ENCODE peak calls at places on chromosomes 11 and 22, in eight cellular contexts. One of them, this sample, is unnamed.

GRCh38 chr11:119701591-119702260 is 27.3 kb downstream of the NECTIN1 start:
- DNase-seq in GM04504: no peak
- DNase-seq in testis: no peak
- DNase-seq in AG09309: no peak
- DNase-seq in germinal center: no peak
- DNase-seq in left kidney: peak; percentile 68
- DNase-seq in cardiac septum: no peak
- DNase-seq in GM12865: no peak
- DNase-seq in this sample: no peak

GRCh38 chr22:31937328-31937727 is 7.0 kb upstream of the YWHAH start:
- DNase-seq in GM04504: no peak
- DNase-seq in testis: no peak
- DNase-seq in AG09309: no peak
- DNase-seq in germinal center: no peak
- DNase-seq in left kidney: no peak
- DNase-seq in cardiac septum: peak; percentile 38
- DNase-seq in GM12865: no peak
- DNase-seq in this sample: no peak

GRCh38 chr11:129728571-129728970 is 87.1 kb upstream of the TMEM45B start:
- DNase-seq in GM04504: no peak
- DNase-seq in testis: no peak
- DNase-seq in AG09309: no peak
- DNase-seq in germinal center: no peak
- DNase-seq in left kidney: peak; percentile 82
- DNase-seq in cardiac septum: no peak
- DNase-seq in GM12865: no peak
- DNase-seq in this sample: no peak

GRCh38 chr11:117180661-117181585 is 2.4 kb downstream of the SIDT2 start:
- DNase-seq in GM04504: peak; percentile 30
- DNase-seq in testis: peak; percentile 92
- DNase-seq in AG09309: peak; percentile 40
- DNase-seq in germinal center: peak; percentile 78
- DNase-seq in left kidney: peak; percentile 85
- DNase-seq in cardiac septum: no peak
- DNase-seq in GM12865: peak; percentile 91
- DNase-seq in this sample: peak; percentile 65

GRCh38 chr11:111730871-111731591 is 35.2 kb downstream of the PPP2R1B start:
- DNase-seq in GM04504: no peak
- DNase-seq in testis: no peak
- DNase-seq in AG09309: no peak
- DNase-seq in germinal center: no peak
- DNase-seq in left kidney: peak; percentile 88
- DNase-seq in cardiac septum: no peak
- DNase-seq in GM12865: no peak
- DNase-seq in this sample: peak; percentile 61

GRCh38 chr22:23233746-23234408 is 53.6 kb downstream of the BCR start:
- DNase-seq in GM04504: no peak
- DNase-seq in testis: no peak
- DNase-seq in AG09309: no peak
- DNase-seq in germinal center: no peak
- DNase-seq in left kidney: peak; percentile 42
- DNase-seq in cardiac septum: peak; percentile 26
- DNase-seq in GM12865: no peak
- DNase-seq in this sample: peak; percentile 52

GRCh38 chr11:67119577-67120391 is 721 bp downstream of the KDM2A start:
- DNase-seq in GM04504: no peak
- DNase-seq in testis: peak; percentile 59
- DNase-seq in AG09309: no peak
- DNase-seq in germinal center: peak; percentile 48
- DNase-seq in left kidney: peak; percentile 57
- DNase-seq in cardiac septum: no peak
- DNase-seq in GM12865: peak; percentile 42
- DNase-seq in this sample: peak; percentile 67

GRCh38 chr11:82085493-82085892 is 648.2 kb downstream of the FAM181B start:
- DNase-seq in GM04504: no peak
- DNase-seq in testis: no peak
- DNase-seq in AG09309: no peak
- DNase-seq in germinal center: no peak
- DNase-seq in left kidney: no peak
- DNase-seq in cardiac septum: no peak
- DNase-seq in GM12865: no peak
- DNase-seq in this sample: no peak

GRCh38 chr11:65396769-65397745 is 10.6 kb downstream of the FRMD8 start:
- DNase-seq in GM04504: no peak
- DNase-seq in testis: no peak
- DNase-seq in AG09309: no peak
- DNase-seq in germinal center: no peak
- DNase-seq in left kidney: no peak
- DNase-seq in cardiac septum: no peak
- DNase-seq in GM12865: no peak
- DNase-seq in this sample: no peak

GRCh38 chr22:45265546-45265945 is 19.2 kb upstream of the UPK3A start:
- DNase-seq in GM04504: no peak
- DNase-seq in testis: no peak
- DNase-seq in AG09309: no peak
- DNase-seq in germinal center: no peak
- DNase-seq in left kidney: no peak
- DNase-seq in cardiac septum: no peak
- DNase-seq in GM12865: no peak
- DNase-seq in this sample: no peak

GRCh38 chr22:33579448-33580093 is 340.7 kb downstream of the LARGE1 start:
- DNase-seq in GM04504: peak; percentile 19
- DNase-seq in testis: peak; percentile 74
- DNase-seq in AG09309: peak; percentile 1
- DNase-seq in germinal center: peak; percentile 73
- DNase-seq in left kidney: peak; percentile 73
- DNase-seq in cardiac septum: peak; percentile 78
- DNase-seq in GM12865: peak; percentile 76
- DNase-seq in this sample: peak; percentile 71

GRCh38 chr11:69362315-69362714 is 68.4 kb downstream of the MYEOV start:
- DNase-seq in GM04504: no peak
- DNase-seq in testis: peak; percentile 10
- DNase-seq in AG09309: no peak
- DNase-seq in germinal center: no peak
- DNase-seq in left kidney: no peak
- DNase-seq in cardiac septum: no peak
- DNase-seq in GM12865: no peak
- DNase-seq in this sample: no peak

GRCh38 chr11:77093987-77094840 is 8.4 kb upstream of the OMP start:
- DNase-seq in GM04504: no peak
- DNase-seq in testis: no peak
- DNase-seq in AG09309: no peak
- DNase-seq in germinal center: no peak
- DNase-seq in left kidney: no peak
- DNase-seq in cardiac septum: no peak
- DNase-seq in GM12865: no peak
- DNase-seq in this sample: no peak

GRCh38 chr11:121282886-121283502 is 9.6 kb upstream of the SC5D start:
- DNase-seq in GM04504: no peak
- DNase-seq in testis: no peak
- DNase-seq in AG09309: no peak
- DNase-seq in germinal center: peak; percentile 15
- DNase-seq in left kidney: no peak
- DNase-seq in cardiac septum: no peak
- DNase-seq in GM12865: peak; percentile 57
- DNase-seq in this sample: no peak

GRCh38 chr11:105821781-105822180 is 200.3 kb downstream of the MSANTD4 start:
- DNase-seq in GM04504: no peak
- DNase-seq in testis: no peak
- DNase-seq in AG09309: no peak
- DNase-seq in germinal center: no peak
- DNase-seq in left kidney: no peak
- DNase-seq in cardiac septum: no peak
- DNase-seq in GM12865: no peak
- DNase-seq in this sample: no peak

GRCh38 chr11:66523611-66524010 is 13.2 kb downstream of the BBS1 start:
- DNase-seq in GM04504: no peak
- DNase-seq in testis: no peak
- DNase-seq in AG09309: no peak
- DNase-seq in germinal center: no peak
- DNase-seq in left kidney: no peak
- DNase-seq in cardiac septum: no peak
- DNase-seq in GM12865: no peak
- DNase-seq in this sample: no peak

GRCh38 chr11:6397156-6397555 is 6.9 kb downstream of the SMPD1 start:
- DNase-seq in GM04504: peak; percentile 17
- DNase-seq in testis: no peak
- DNase-seq in AG09309: no peak
- DNase-seq in germinal center: no peak
- DNase-seq in left kidney: peak; percentile 53
- DNase-seq in cardiac septum: no peak
- DNase-seq in GM12865: no peak
- DNase-seq in this sample: no peak

GRCh38 chr22:50536231-50536630 is 6.4 kb upstream of the TYMP start:
- DNase-seq in GM04504: no peak
- DNase-seq in testis: no peak
- DNase-seq in AG09309: no peak
- DNase-seq in germinal center: no peak
- DNase-seq in left kidney: no peak
- DNase-seq in cardiac septum: no peak
- DNase-seq in GM12865: no peak
- DNase-seq in this sample: no peak

GRCh38 chr22:37162221-37163095 is 12.7 kb upstream of the IL2RB start:
- DNase-seq in GM04504: no peak
- DNase-seq in testis: no peak
- DNase-seq in AG09309: no peak
- DNase-seq in germinal center: peak; percentile 83
- DNase-seq in left kidney: no peak
- DNase-seq in cardiac septum: no peak
- DNase-seq in GM12865: peak; percentile 96
- DNase-seq in this sample: no peak

GRCh38 chr22:46370584-46371373 is 35.3 kb downstream of the TRMU start:
- DNase-seq in GM04504: no peak
- DNase-seq in testis: no peak
- DNase-seq in AG09309: no peak
- DNase-seq in germinal center: no peak
- DNase-seq in left kidney: no peak
- DNase-seq in cardiac septum: no peak
- DNase-seq in GM12865: no peak
- DNase-seq in this sample: peak; percentile 53

GRCh38 chr22:45597460-45598192 is 74.0 kb upstream of the ATXN10 start:
- DNase-seq in GM04504: no peak
- DNase-seq in testis: no peak
- DNase-seq in AG09309: no peak
- DNase-seq in germinal center: no peak
- DNase-seq in left kidney: peak; percentile 78
- DNase-seq in cardiac septum: no peak
- DNase-seq in GM12865: no peak
- DNase-seq in this sample: peak; percentile 78

GRCh38 chr11:81211050-81211449 is 1522.6 kb downstream of the FAM181B start:
- DNase-seq in GM04504: no peak
- DNase-seq in testis: no peak
- DNase-seq in AG09309: no peak
- DNase-seq in germinal center: no peak
- DNase-seq in left kidney: no peak
- DNase-seq in cardiac septum: no peak
- DNase-seq in GM12865: no peak
- DNase-seq in this sample: no peak

GRCh38 chr11:12853652-12854296 is 155.3 kb upstream of the RASSF10 start:
- DNase-seq in GM04504: no peak
- DNase-seq in testis: peak; percentile 84
- DNase-seq in AG09309: no peak
- DNase-seq in germinal center: no peak
- DNase-seq in left kidney: no peak
- DNase-seq in cardiac septum: no peak
- DNase-seq in GM12865: no peak
- DNase-seq in this sample: peak; percentile 78